ENCODE peak calls at places on chromosomes 12 and 14, in five cellular contexts. A is body of pancreas, M is ovary, D is prostate gland, J is IMR-90. T is an unnamed sample. For H3K36me3, the result is how much of the 10 kb centered on the place peaks cover.

GRCh38 chr12:77553976-77554619 is 276.6 kb upstream of the NAV3 start:
- DNase-seq in D (no peak), A (no peak), J (no peak), M (no peak), T (no peak)

GRCh38 chr14:98136019-98136418 is 1136.0 kb downstream of the BCL11B start:
- DNase-seq in M (no peak), D (no peak), A (no peak), J (no peak), T (no peak)

GRCh38 chr12:26334621-26335124 is 139.3 kb downstream of the SSPN start:
- DNase-seq in J (no peak), D (no peak), M (no peak), A (no peak), T (no peak)

GRCh38 chr12:89156862-89157262 is 195.4 kb downstream of the DUSP6 start:
- DNase-seq in D (no peak), J (peak), M (no peak), A (no peak), T (no peak)

GRCh38 chr14:98912655-98913054 is 359.3 kb downstream of the BCL11B start:
- DNase-seq in D (no peak), J (no peak), A (no peak), M (no peak), T (no peak)

GRCh38 chr14:76497550-76498484 is 121.9 kb downstream of the ESRRB start:
- DNase-seq in A (no peak), J (no peak), M (no peak), D (no peak), T (no peak)

GRCh38 chr14:37153005-37153404 is 19.4 kb downstream of the SLC25A21 start:
- DNase-seq in M (no peak), A (no peak), J (no peak), D (no peak), T (no peak)

GRCh38 chr12:58341791-58342190 is 400.4 kb downstream of the ATP23 start:
- DNase-seq in J (peak), M (no peak), A (no peak), D (no peak), T (no peak)

GRCh38 chr12:2641209-2641608 is 153.6 kb upstream of the FKBP4 start:
- DNase-seq in M (no peak), A (no peak), J (peak), D (no peak), T (peak)

GRCh38 chr14:42642787-42643186 is 1036.1 kb downstream of the LRFN5 start:
- DNase-seq in D (no peak), A (no peak), J (no peak), M (no peak), T (no peak)

GRCh38 chr12:54145844-54146243 is 42.9 kb downstream of the SMUG1 start:
- DNase-seq in D (no peak), J (no peak), A (no peak), M (no peak), T (no peak)

GRCh38 chr12:132078190-132078589 is 65.9 kb downstream of the DDX51 start:
- DNase-seq in D (no peak), J (peak), M (peak), A (no peak), T (no peak)

GRCh38 chr12:108117902-108118301 is 11.2 kb upstream of the WSCD2 start:
- DNase-seq in M (no peak), A (no peak), J (no peak), D (no peak), T (no peak)

GRCh38 chr14:91108941-91109611 is 4.8 kb upstream of the DGLUCY start:
- DNase-seq in M (no peak), J (no peak), A (peak), D (peak), T (no peak)

GRCh38 chr14:31228533-31228932 is 20.9 kb upstream of the HECTD1 start:
- DNase-seq in D (no peak), A (no peak), J (no peak), M (no peak), T (no peak)

GRCh38 chr12:124713041-124713435 is 145.6 kb upstream of the NCOR2 start:
- DNase-seq in D (no peak), M (no peak), A (no peak), J (no peak), T (peak)

GRCh38 chr14:37599527-37600368 is 4.3 kb downstream of the TTC6 start:
- DNase-seq in M (no peak), D (no peak), J (no peak), A (no peak), T (no peak)

GRCh38 chr14:72643317-72643801 is 250.5 kb downstream of the DPF3 start:
- DNase-seq in A (no peak), M (no peak), J (peak), D (no peak), T (no peak)

GRCh38 chr12:107917912-107918800 is 143.7 kb downstream of the ASCL4 start:
- DNase-seq in M (no peak), J (peak), A (peak), D (no peak), T (no peak)

GRCh38 chr12:46442239-46442638 is 69.7 kb upstream of the SLC38A2 start:
- DNase-seq in J (peak), D (no peak), A (no peak), M (no peak), T (no peak)

GRCh38 chr12:25817166-25817565 is 141.3 kb upstream of the RASSF8 start:
- DNase-seq in A (no peak), M (no peak), J (peak), D (no peak), T (no peak)

GRCh38 chr12:30286345-30286926 is 409.2 kb downstream of the IPO8 start:
- DNase-seq in A (no peak), J (peak), M (no peak), D (no peak), T (no peak)

GRCh38 chr12:104643921-104644669 is 187.3 kb downstream of the CHST11 start:
- DNase-seq in D (no peak), A (peak), J (no peak), M (no peak), T (no peak)

GRCh38 chr14:105817971-105818711 is 291.8 kb downstream of the TMEM121 start:
- DNase-seq in M (no peak), J (no peak), A (no peak), D (no peak), T (no peak)

GRCh38 chr12:50520808-50521207 is 16.0 kb downstream of the DIP2B start:
- DNase-seq in D (no peak), J (no peak), A (no peak), M (no peak), T (no peak)

GRCh38 chr12:10361084-10361483 is 28.8 kb downstream of the KLRK1 start:
- DNase-seq in J (no peak), D (no peak), A (no peak), M (no peak), T (no peak)

GRCh38 chr14:89067293-89067972 is 243.0 kb downstream of the TTC8 start:
- DNase-seq in A (no peak), D (no peak), M (no peak), J (no peak), T (no peak)

GRCh38 chr12:22537000-22537544 is 7.3 kb downstream of the C2CD5 start:
- DNase-seq in D (no peak), J (no peak), M (no peak), A (no peak), T (no peak)

GRCh38 chr14:103880334-103880985 is 33.1 kb upstream of the PPP1R13B start:
- DNase-seq in D (peak), A (peak), J (peak), M (peak), T (peak)

GRCh38 chr12:72346331-72346944 is 74.3 kb downstream of the TRHDE start:
- DNase-seq in A (peak), M (peak), J (peak), D (peak), T (no peak)

GRCh38 chr14:72401632-72402428 is 469.6 kb downstream of the RGS6 start:
- DNase-seq in M (no peak), D (no peak), A (no peak), J (no peak), T (no peak)

GRCh38 chr12:67519824-67520433 is 128.6 kb upstream of the DYRK2 start:
- DNase-seq in M (no peak), J (no peak), A (no peak), D (peak), T (no peak)

GRCh38 chr14:91388551-91388975 is 29.1 kb downstream of the CCDC88C start:
- DNase-seq in D (no peak), J (peak), M (no peak), A (no peak), T (no peak)

GRCh38 chr12:113462117-113462774 is 9.4 kb downstream of the LHX5 start:
- DNase-seq in A (peak), D (peak), J (peak), M (peak), T (peak)

GRCh38 chr14:33730163-33730562 is 220.7 kb downstream of the EGLN3 start:
- DNase-seq in M (no peak), J (no peak), A (no peak), D (no peak), T (no peak)

GRCh38 chr12:10033783-10034381 is 3.4 kb downstream of the CLEC9A start:
- DNase-seq in D (no peak), M (no peak), J (peak), A (no peak), T (no peak)

GRCh38 chr12:47818701-47819543 is 781 bp downstream of the HDAC7 start:
- DNase-seq in M (peak), D (no peak), A (peak), J (no peak), T (peak)

GRCh38 chr14:64792231-64792630 is 87.5 kb downstream of the SPTB start:
- DNase-seq in A (no peak), M (no peak), D (no peak), J (no peak), T (no peak)

GRCh38 chr12:52023182-52023975 is 16.6 kb downstream of the TAMALIN start:
- DNase-seq in J (peak), A (peak), D (peak), M (peak), T (peak)

GRCh38 chr14:99035268-99035667 is 236.7 kb downstream of the BCL11B start:
- DNase-seq in J (no peak), M (peak), D (no peak), A (no peak), T (no peak)

DNA sequence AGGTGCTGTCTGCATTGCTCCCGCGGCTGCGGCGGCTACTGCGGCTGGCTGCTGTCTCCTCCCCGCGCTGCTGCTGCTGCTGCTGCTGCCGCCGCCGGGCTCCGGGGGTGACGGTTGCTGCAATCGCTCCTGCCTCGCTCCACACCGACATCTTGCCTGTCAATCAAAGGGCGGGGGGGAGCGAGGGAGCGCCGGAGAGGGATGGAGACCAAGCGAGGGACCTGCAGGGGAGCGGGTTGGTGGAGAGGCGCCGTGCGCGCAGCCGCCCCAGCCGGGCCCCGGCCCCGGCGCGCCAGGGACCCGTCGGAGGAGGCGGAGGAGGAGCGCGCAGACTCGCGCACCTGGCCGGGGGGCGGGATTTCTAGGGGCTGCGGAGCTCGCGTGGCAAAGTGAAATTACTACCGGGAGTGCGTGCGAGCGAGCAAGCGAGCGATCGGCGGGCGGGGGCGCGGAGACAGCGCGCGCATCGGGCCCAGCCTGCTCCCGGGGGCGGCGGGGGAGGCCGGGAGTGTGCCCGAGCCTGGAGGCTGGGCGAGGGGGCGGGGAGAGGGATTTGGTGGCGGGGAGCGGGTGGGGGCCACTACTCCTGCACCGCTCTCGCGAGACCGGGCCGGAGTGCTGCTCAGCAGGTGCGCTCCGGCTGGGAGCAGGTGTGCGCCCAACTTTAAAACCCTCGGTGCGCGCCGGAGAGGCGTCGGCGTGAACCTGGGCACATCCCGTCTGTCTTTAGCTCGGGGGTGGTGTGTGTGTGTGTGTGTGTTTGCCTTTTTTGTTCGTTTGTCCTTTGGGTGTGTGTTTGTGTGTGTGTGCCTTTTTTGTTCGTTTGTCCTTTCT is at the start of gene KSR2:
- DNase-seq in M (no peak), D (peak), A (peak), J (no peak), T (peak)
- TF ChIP-seq POLR2A in M (no peak), D (no peak), A (peak), J (no peak), T (no peak)

GRCh38 chr14:22922294-22922693 is 3.3 kb upstream of the RBM23 start:
- DNase-seq in A (no peak), J (no peak), M (no peak), D (no peak), T (no peak)

GRCh38 chr14:22919601-22919921 is 612 bp upstream of the RBM23 start:
- DNase-seq in A (no peak), D (no peak), J (no peak), M (no peak), T (no peak)

GRCh38 chr14:22918519-22918808 is 485 bp downstream of the RBM23 start:
- DNase-seq in A (no peak), M (no peak), D (no peak), J (no peak), T (peak)

GRCh38 chr14:22918809-22919600 is at the start of gene RBM23:
- DNase-seq in D (peak), A (peak), M (peak), J (peak), T (peak)

GRCh38 chr14:22920697-22921096 is 1.7 kb upstream of the RBM23 start:
- DNase-seq in J (no peak), D (no peak), A (no peak), M (no peak), T (no peak)
- H3K36me3 ChIP-seq in J (under half), D (under half), A (under half), M (under half), T (half or more)

DNA sequence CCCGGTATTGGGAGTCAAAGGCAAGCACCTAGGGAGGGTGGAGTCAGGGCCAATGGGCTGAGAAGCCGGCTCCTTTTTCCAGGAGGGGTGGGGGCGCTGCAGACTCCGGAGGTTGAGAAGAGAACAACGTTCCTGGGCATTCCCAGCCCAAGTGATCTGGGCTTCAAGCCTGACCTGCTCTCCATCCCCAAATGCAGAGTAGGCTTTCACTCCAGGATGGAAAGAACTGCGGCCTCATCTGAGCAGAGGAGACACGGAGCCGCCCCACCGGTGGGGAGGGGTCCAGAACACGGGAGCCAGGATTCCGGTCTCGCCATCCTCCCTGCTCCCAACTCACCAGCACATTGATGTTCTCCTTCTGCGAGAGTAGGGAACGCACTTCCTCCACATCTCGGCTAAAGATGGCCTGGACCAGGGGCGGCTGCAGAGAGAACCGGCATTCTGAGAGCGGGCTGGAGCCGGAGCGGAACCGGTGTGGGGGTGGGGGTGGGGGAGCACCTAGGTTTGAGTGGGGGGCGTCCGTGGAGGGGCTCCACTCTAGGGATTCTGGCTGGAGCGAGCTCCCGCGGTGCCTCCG is 605 bp downstream of the ANKRD52 start:
- DNase-seq in A (no peak), M (no peak), J (peak), D (no peak), T (no peak)
- TF ChIP-seq CTCF in A (no peak), M (no peak), J (no peak), D (no peak), T (no peak)

DNA sequence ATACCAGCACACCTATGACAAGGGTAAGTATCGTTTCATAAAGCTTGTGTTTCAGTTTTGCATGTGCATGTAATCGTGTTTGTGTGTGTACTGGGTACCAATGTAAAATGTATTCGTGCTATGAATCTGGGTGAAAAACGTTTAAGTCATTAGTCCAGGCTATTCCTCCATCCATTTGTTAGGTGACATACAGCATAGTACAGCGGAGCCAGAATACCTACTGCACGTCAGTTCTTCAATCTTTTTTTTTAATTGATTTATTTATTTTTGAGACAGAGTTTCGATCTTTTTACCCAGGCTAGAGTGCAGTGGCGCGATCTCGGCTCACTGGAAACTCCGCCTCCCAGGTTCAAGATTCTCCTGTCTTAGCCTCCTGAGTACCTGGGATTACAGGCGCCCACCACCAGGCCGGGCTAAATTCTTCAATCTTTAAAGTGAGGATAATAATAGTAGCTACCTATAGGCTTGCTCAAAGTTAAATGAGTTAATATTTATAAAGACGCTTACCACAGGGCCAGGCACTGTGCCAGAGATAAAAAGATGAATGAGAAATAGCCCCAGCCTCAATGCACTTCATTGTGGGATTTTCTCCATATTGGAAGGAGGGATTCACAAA is 647 bp upstream of the RPS26 start:
- DNase-seq in A (no peak), M (no peak), D (no peak), J (no peak), T (no peak)
- TF ChIP-seq POLR2A in A (no peak), M (no peak), D (no peak), J (no peak), T (no peak)

GRCh38 chr14:87000071-87000470 is 992.9 kb downstream of the GALC start:
- DNase-seq in A (no peak), M (no peak), J (no peak), D (no peak), T (no peak)

GRCh38 chr14:87002831-87003230 is 990.2 kb downstream of the GALC start:
- DNase-seq in J (peak), A (no peak), M (no peak), D (no peak), T (no peak)

GRCh38 chr14:87001333-87001732 is 991.6 kb downstream of the GALC start:
- DNase-seq in A (no peak), M (no peak), D (no peak), J (no peak), T (no peak)

DNA sequence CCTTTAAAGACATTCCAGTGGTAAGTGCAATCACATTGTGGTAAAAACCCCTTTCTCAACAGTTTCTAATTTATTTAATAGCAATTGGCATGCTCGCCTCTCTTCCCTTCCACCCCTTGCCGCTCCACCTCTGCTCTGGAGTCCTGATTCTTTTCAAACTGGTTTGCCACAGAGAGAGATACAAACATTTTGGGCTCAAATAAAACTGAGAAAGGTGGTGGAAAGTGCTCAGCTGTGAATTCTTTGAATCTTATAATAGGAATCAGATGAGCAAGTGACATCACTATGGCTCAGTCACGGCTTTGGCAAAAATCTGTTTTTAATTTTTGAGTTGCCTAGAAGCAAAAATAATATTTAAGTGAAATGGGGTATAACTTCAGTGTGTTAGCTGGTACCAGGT is 993.9 kb downstream of the GALC start:
- DNase-seq in M (no peak), A (no peak), D (no peak), J (peak), T (no peak)
- H3K36me3 ChIP-seq in M (under half), A (under half), D (under half), J (under half), T (under half)

GRCh38 chr14:53217283-53217994 is 64.3 kb upstream of the DDHD1 start:
- DNase-seq in A (peak), M (peak), D (peak), J (peak), T (peak)
- TF ChIP-seq CTCF in A (peak), M (peak), D (peak), J (peak), T (peak)

GRCh38 chr12:82955020-82955419 is 268.3 kb downstream of the TMTC2 start:
- DNase-seq in D (peak), A (no peak), M (no peak), J (no peak), T (no peak)

GRCh38 chr12:82954064-82954463 is 267.4 kb downstream of the TMTC2 start:
- DNase-seq in A (no peak), M (no peak), J (no peak), D (no peak), T (no peak)

GRCh38 chr12:82953397-82953796 is 266.7 kb downstream of the TMTC2 start:
- DNase-seq in J (no peak), D (no peak), M (no peak), A (no peak), T (no peak)

GRCh38 chr12:82952946-82953345 is 266.2 kb downstream of the TMTC2 start:
- DNase-seq in A (no peak), J (no peak), D (peak), M (no peak), T (no peak)

GRCh38 chr12:82954572-82954971 is 267.9 kb downstream of the TMTC2 start:
- DNase-seq in D (no peak), J (no peak), M (no peak), A (no peak), T (no peak)
- TF ChIP-seq POLR2A in D (no peak), J (no peak), M (no peak), A (no peak), T (no peak)

GRCh38 chr14:102230481-102231210 is 74.3 kb downstream of the MOK start:
- DNase-seq in J (no peak), A (no peak), D (no peak), M (no peak), T (no peak)
- H3K36me3 ChIP-seq in J (under half), A (under half), D (under half), M (under half), T (under half)

T was measured in right lobe of liver.